ENCODE peak calls at places on chromosomes 13 and 19, in eight cellular contexts. W, Q, E, J, N, B, S and A are unnamed samples.

GRCh38 chr13:48909088-48909389 is 66.7 kb upstream of the FNDC3A start:
- DNase-seq in W (no peak), Q (peak), E (peak), J (no peak), N (no peak), B (no peak), S (no peak), A (no peak)

GRCh38 chr19:36097036-36097435 is 13.9 kb upstream of the OVOL3 start:
- DNase-seq in W (no peak), Q (no peak), E (no peak), J (no peak), N (no peak), B (no peak), S (no peak), A (no peak)

GRCh38 chr19:39390460-39390758 is 497 bp downstream of the PAF1 start:
- DNase-seq in W (no peak), Q (peak), E (peak), J (peak), N (no peak), B (no peak), S (no peak), A (peak)

GRCh38 chr19:632228-633067 is 889 bp downstream of the POLRMT start:
- DNase-seq in W (no peak), Q (no peak), E (peak), J (no peak), N (peak), B (peak), S (no peak), A (no peak)

GRCh38 chr13:96091164-96091931 is 1.4 kb downstream of the HS6ST3 start:
- DNase-seq in W (no peak), Q (peak), E (no peak), J (no peak), N (no peak), B (peak), S (peak), A (peak)

GRCh38 chr19:38664503-38665211 is 17.2 kb downstream of the ACTN4 start:
- DNase-seq in W (no peak), Q (no peak), E (no peak), J (no peak), N (peak), B (no peak), S (no peak), A (no peak)

GRCh38 chr13:43879323-43880181 is at the start of the genes CCDC122 and LACC1:
- DNase-seq in W (peak), Q (peak), E (peak), J (peak), N (peak), B (peak), S (peak), A (peak)

GRCh38 chr19:860481-861098 is 1.1 kb downstream of the CFD start:
- DNase-seq in W (peak), Q (peak), E (peak), J (peak), N (peak), B (peak), S (peak), A (peak)

GRCh38 chr13:24074687-24075086 is 85.8 kb upstream of the SPATA13 start:
- DNase-seq in W (no peak), Q (peak), E (no peak), J (no peak), N (peak), B (no peak), S (no peak), A (no peak)

GRCh38 chr19:11465605-11466004 is 15.2 kb downstream of the ELAVL3 start:
- DNase-seq in W (no peak), Q (no peak), E (no peak), J (no peak), N (no peak), B (no peak), S (no peak), A (no peak)

GRCh38 chr19:19303411-19303810 is 16.9 kb downstream of the SUGP1 start:
- DNase-seq in W (no peak), Q (no peak), E (no peak), J (no peak), N (no peak), B (no peak), S (no peak), A (no peak)

GRCh38 chr19:2382530-2383222 is 22.6 kb downstream of the TMPRSS9 start:
- DNase-seq in W (no peak), Q (no peak), E (no peak), J (no peak), N (no peak), B (no peak), S (no peak), A (no peak)

GRCh38 chr13:41505209-41505835 is 48.0 kb downstream of the RGCC start:
- DNase-seq in W (peak), Q (no peak), E (no peak), J (no peak), N (no peak), B (no peak), S (no peak), A (no peak)

GRCh38 chr13:94112227-94112626 is 367.3 kb downstream of the DCT start:
- DNase-seq in W (no peak), Q (peak), E (no peak), J (no peak), N (no peak), B (no peak), S (peak), A (no peak)

GRCh38 chr13:59734393-59734792 is 429.3 kb downstream of the DIAPH3 start:
- DNase-seq in W (no peak), Q (no peak), E (no peak), J (no peak), N (no peak), B (no peak), S (no peak), A (no peak)

GRCh38 chr13:46062190-46062589 is 9.6 kb upstream of the ZC3H13 start:
- DNase-seq in W (no peak), Q (no peak), E (no peak), J (no peak), N (peak), B (no peak), S (no peak), A (no peak)

GRCh38 chr19:55641376-55642152 is 762 bp downstream of the ZNF580 start:
- DNase-seq in W (no peak), Q (no peak), E (no peak), J (peak), N (peak), B (no peak), S (no peak), A (no peak)

GRCh38 chr13:52782486-52783448 is 43.1 kb upstream of the CNMD start:
- DNase-seq in W (no peak), Q (no peak), E (no peak), J (no peak), N (no peak), B (no peak), S (no peak), A (no peak)

GRCh38 chr13:96749825-96750224 is 244.5 kb downstream of the OXGR1 start:
- DNase-seq in W (no peak), Q (no peak), E (no peak), J (no peak), N (no peak), B (no peak), S (no peak), A (no peak)

GRCh38 chr19:57106646-57107235 is 13.0 kb upstream of the USP29 start:
- DNase-seq in W (no peak), Q (no peak), E (no peak), J (no peak), N (no peak), B (no peak), S (no peak), A (peak)

GRCh38 chr19:39411006-39411831 is 1.2 kb upstream of the PLEKHG2 start:
- DNase-seq in W (no peak), Q (peak), E (peak), J (peak), N (peak), B (no peak), S (peak), A (peak)

GRCh38 chr19:43664008-43664407 is 6.0 kb downstream of the PLAUR start:
- DNase-seq in W (no peak), Q (no peak), E (no peak), J (no peak), N (peak), B (no peak), S (no peak), A (no peak)

GRCh38 chr13:109785141-109785891 is 1.1 kb downstream of the IRS2 start:
- DNase-seq in W (peak), Q (peak), E (peak), J (peak), N (peak), B (peak), S (peak), A (peak)

GRCh38 chr13:94419304-94419943 is 60.1 kb downstream of the DCT start:
- DNase-seq in W (no peak), Q (no peak), E (no peak), J (no peak), N (peak), B (no peak), S (no peak), A (no peak)

GRCh38 chr13:106052200-106052767 is 483.2 kb downstream of the EFNB2 start:
- DNase-seq in W (no peak), Q (no peak), E (no peak), J (no peak), N (no peak), B (peak), S (no peak), A (no peak)

GRCh38 chr13:45621950-45622349 is 6.4 kb upstream of the ERICH6B start:
- DNase-seq in W (peak), Q (no peak), E (no peak), J (no peak), N (no peak), B (no peak), S (no peak), A (no peak)

GRCh38 chr13:113412440-113412839 is 40.8 kb downstream of the ADPRHL1 start:
- DNase-seq in W (no peak), Q (no peak), E (no peak), J (no peak), N (no peak), B (peak), S (peak), A (no peak)

GRCh38 chr13:59409211-59409610 is 754.5 kb downstream of the DIAPH3 start:
- DNase-seq in W (no peak), Q (peak), E (peak), J (peak), N (no peak), B (no peak), S (peak), A (no peak)

GRCh38 chr13:100298691-100299090 is 209.8 kb downstream of the PCCA start:
- DNase-seq in W (no peak), Q (no peak), E (no peak), J (no peak), N (no peak), B (no peak), S (no peak), A (no peak)

GRCh38 chr19:33064117-33064777 is 441 bp downstream of the RHPN2 start:
- DNase-seq in W (no peak), Q (peak), E (peak), J (peak), N (peak), B (peak), S (no peak), A (no peak)

GRCh38 chr13:43878897-43879322 is 630 bp downstream of the CCDC122 start:
- DNase-seq in W (peak), Q (peak), E (peak), J (peak), N (peak), B (no peak), S (peak), A (peak)

GRCh38 chr13:46197299-46197975 is 14.3 kb upstream of the LRRC63 start:
- DNase-seq in W (no peak), Q (no peak), E (no peak), J (no peak), N (peak), B (no peak), S (no peak), A (no peak)

GRCh38 chr13:31495336-31495735 is 244.0 kb upstream of the RXFP2 start:
- DNase-seq in W (no peak), Q (no peak), E (no peak), J (no peak), N (no peak), B (no peak), S (no peak), A (no peak)

GRCh38 chr13:40074338-40074737 is 418.9 kb downstream of the COG6 start:
- DNase-seq in W (no peak), Q (no peak), E (no peak), J (peak), N (no peak), B (no peak), S (no peak), A (no peak)

GRCh38 chr13:50244913-50245574 is 229.8 kb downstream of the KCNRG start:
- DNase-seq in W (no peak), Q (no peak), E (no peak), J (no peak), N (peak), B (no peak), S (no peak), A (no peak)

GRCh38 chr13:106143930-106144709 is 391.3 kb downstream of the EFNB2 start:
- DNase-seq in W (no peak), Q (peak), E (no peak), J (no peak), N (peak), B (no peak), S (no peak), A (no peak)

GRCh38 chr13:50617134-50617721 is 226.3 kb downstream of the DLEU7 start:
- DNase-seq in W (no peak), Q (no peak), E (no peak), J (no peak), N (peak), B (no peak), S (no peak), A (no peak)

GRCh38 chr13:52599853-52600603 is 42.2 kb upstream of the HNRNPA1L2 start:
- DNase-seq in W (no peak), Q (peak), E (peak), J (peak), N (peak), B (peak), S (peak), A (peak)

GRCh38 chr13:33016414-33017409 is at the start of gene KL:
- DNase-seq in W (no peak), Q (peak), E (peak), J (no peak), N (peak), B (peak), S (peak), A (peak)
- TF ChIP-seq CTCF in W (peak), Q (peak), E (no peak), J (no peak), N (no peak), B (no peak), S (peak), A (no peak)

DNA sequence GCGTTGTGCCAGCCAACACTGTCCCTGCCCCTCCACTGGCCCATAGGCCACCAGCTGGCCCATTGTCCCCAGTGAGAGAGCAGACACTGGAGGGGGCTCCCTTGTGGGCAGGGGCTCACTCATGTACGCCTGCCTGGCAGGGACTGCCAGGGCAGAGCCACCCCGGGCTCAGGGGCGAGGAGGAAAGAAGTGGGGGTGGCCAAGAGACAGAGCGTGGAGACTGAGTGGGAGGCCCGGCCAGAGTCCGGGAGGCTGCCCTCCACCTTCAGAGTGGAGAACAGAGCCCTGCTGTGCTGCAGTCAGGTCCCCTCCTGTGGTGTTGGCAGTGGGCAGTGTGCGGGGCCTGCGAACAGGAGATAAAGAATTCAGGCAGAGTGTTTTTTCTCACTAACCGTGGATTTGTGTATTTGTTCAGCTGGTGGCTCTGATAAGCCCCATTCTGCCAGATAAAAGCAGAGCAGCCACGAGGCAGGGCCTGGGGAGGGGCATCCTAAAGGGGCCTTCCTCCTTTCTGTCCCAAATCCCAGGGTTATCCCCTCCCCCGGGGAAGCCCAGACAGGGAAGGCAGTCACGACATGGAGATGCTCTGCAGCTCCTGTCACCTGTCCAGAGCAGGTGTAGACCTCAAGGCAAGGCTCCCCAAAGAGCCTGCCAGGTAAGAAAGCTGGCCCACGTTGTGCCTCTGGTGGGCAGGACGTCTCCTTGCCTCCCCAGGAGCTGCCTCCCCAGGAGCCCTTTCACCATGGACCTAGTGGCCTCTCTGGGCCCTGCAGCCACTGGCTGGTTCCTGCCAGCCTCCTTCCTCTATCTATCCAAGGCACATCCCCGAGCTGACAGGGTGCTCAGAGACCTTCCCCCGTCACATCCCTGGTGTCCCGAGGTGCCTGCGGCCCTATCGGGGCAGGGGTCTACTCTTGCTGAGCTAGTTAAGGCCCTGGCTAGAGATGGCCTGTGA is 33.0 kb downstream of the LYL1 start:
- DNase-seq in W (no peak), Q (peak), E (no peak), J (no peak), N (no peak), B (no peak), S (no peak), A (no peak)
- TF ChIP-seq POLR2A in W (no peak), Q (no peak), E (no peak), J (no peak), N (no peak), B (no peak), S (no peak), A (no peak)

DNA sequence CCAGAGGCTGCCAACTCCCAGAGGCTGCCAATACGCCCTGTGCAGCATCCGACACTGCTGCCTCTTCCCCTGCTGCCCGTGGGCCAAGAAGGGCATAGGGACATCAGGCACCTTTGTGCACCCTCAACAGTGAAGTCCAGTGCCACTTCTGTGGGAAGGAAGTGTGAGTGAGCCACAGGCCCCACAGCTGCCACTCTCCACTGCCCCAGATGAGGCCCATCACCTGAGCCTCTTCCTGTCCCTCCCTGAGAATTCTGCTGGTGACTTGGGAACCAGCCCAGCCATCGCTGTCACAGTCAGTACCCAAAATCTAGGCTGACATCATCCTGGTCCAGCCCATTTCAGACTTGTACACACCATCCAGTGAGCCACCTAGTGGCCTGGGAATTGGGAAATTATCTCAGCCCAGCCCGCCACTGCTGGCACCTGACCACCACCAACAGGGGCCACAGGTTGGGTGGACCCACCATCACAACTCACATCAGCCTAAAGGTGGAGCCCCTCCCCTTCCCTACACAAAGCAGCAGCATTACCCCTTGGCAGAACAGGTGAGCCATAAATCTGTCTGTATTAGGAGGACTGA is 733.9 kb upstream of the KLHL1 start:
- DNase-seq in W (no peak), Q (no peak), E (no peak), J (no peak), N (no peak), B (peak), S (no peak), A (no peak)
- TF ChIP-seq CTCF in W (no peak), Q (no peak), E (no peak), J (no peak), N (no peak), B (no peak), S (no peak), A (no peak)

GRCh38 chr19:16088985-16089846 is 12.9 kb downstream of the TPM4 start:
- DNase-seq in W (peak), Q (peak), E (no peak), J (no peak), N (no peak), B (no peak), S (no peak), A (no peak)
- TF ChIP-seq POLR2A in W (no peak), Q (peak), E (no peak), J (no peak), N (no peak), B (no peak), S (no peak), A (no peak)

DNA sequence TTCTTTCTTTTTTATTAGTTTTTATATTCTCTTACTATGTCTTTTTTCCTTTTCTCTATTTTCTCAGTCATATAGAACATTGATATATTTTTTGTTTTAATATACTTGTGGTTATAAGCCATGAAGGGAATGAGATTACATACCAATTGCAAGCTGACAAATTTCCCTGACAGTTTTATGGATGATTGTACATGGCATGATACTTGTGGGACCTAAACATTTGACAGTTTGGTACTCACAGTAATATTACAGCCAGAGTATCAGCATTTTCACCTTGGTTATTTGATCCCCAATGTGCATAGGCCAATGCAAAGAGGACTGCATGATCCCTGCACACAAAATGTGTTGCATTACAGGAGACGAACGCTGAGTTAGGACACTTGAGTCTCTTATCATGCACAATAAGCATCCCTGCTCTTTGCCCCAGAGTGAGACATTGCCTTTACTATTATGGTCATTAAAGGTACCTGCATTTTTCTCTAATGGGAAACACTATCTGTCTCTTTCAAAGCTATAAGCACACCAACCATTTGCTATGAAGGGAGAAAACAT is 713.4 kb upstream of the PCDH20 start:
- DNase-seq in W (no peak), Q (no peak), E (no peak), J (no peak), N (no peak), B (no peak), S (no peak), A (no peak)
- TF ChIP-seq CTCF in W (no peak), Q (no peak), E (no peak), J (no peak), N (no peak), B (no peak), S (no peak), A (no peak)